ENCODE peak calls at places on chromosomes 3 and 15, in four cellular contexts. K is BJ, W is astrocyte of the cerebellum, R is pancreas. U is an unnamed sample.

GRCh38 chr3:99515-99914 is 97.0 kb upstream of the CHL1 start:
- DNase-seq in K (no peak), W (no peak), R (no peak), U (no peak)

GRCh38 chr15:91867581-91868026 is 14.1 kb downstream of the SLCO3A1 start:
- DNase-seq in K (peak), W (peak), R (peak), U (peak)

GRCh38 chr3:17640466-17640865 is 102.0 kb downstream of the TBC1D5 start:
- DNase-seq in K (no peak), W (peak), R (no peak), U (no peak)

GRCh38 chr15:76577879-76578512 is 241.4 kb downstream of the ISL2 start:
- DNase-seq in K (no peak), W (no peak), R (no peak), U (no peak)

GRCh38 chr3:120567370-120568197 is 28.6 kb upstream of the NDUFB4 start:
- DNase-seq in K (no peak), W (no peak), R (no peak), U (no peak)

GRCh38 chr3:100234364-100234763 is 26.4 kb upstream of the TBC1D23 start:
- DNase-seq in K (no peak), W (no peak), R (no peak), U (no peak)

GRCh38 chr3:178646205-178646604 is 110.0 kb downstream of the KCNMB2 start:
- DNase-seq in K (no peak), W (no peak), R (no peak), U (peak)

GRCh38 chr3:102378216-102378615 is 56.6 kb upstream of the ZPLD1 start:
- DNase-seq in K (no peak), W (no peak), R (no peak), U (no peak)

GRCh38 chr15:94722025-94722636 is 490.8 kb downstream of the MCTP2 start:
- DNase-seq in K (no peak), W (no peak), R (no peak), U (no peak)

GRCh38 chr3:195613468-195614069 is 29.8 kb upstream of the APOD start:
- DNase-seq in K (peak), W (no peak), R (no peak), U (no peak)

GRCh38 chr3:33218072-33218445 is 551 bp downstream of the SUSD5 start:
- DNase-seq in K (no peak), W (no peak), R (no peak), U (no peak)

GRCh38 chr3:154728285-154728684 is 298.3 kb upstream of the GPR149 start:
- DNase-seq in K (no peak), W (no peak), R (no peak), U (no peak)

GRCh38 chr3:176767385-176767784 is 429.9 kb downstream of the TBL1XR1 start:
- DNase-seq in K (peak), W (peak), R (peak), U (peak)

GRCh38 chr15:90022345-90022744 is 21.2 kb downstream of the ZNF710 start:
- DNase-seq in K (no peak), W (no peak), R (no peak), U (no peak)

GRCh38 chr15:73956276-73957086 is 30.2 kb downstream of the LOXL1 start:
- DNase-seq in K (peak), W (peak), R (no peak), U (peak)

GRCh38 chr15:73328986-73329385 is 39.8 kb downstream of the HCN4 start:
- DNase-seq in K (no peak), W (no peak), R (no peak), U (no peak)

GRCh38 chr3:14126017-14126902 is 1.4 kb downstream of the TMEM43 start:
- DNase-seq in K (no peak), W (no peak), R (peak), U (no peak)

DNA sequence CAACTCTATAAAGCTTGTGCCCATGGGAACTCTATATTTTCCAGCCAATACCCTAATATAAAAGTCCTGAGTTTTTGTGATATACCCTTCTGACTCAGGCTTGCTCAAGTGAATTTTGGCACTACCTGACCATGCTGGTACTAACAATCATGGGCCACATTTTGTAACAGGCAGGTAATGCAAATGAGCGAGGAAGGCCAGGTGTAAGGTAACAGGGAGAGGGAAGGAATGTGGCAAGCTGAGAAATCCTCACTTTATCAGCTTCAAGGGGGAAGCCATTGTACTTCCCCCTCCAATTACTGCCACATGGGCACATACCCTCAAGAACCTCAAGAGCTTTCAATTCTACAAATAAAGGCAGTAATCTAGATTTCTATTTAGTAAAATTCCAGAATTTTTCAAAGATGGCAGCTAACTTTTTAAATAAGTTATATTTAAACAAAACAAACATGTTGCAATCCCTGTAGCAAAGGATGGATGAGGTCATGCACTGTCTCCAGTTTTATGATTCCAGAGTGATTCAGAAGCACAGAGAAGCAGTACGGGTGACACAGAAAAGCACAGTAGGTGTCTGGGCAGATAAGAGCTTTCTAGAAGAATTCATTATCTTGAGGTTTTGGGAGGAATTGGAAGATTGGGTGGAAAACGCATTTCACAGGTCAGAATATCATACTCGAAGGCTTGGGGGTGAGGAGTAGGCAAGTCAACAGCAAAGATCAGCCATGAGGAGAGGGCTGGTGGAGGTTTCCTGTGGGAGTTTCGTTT is 87.6 kb downstream of the FOXP1 start:
- DNase-seq in K (peak), W (no peak), R (no peak), U (peak)
- H3K4me3 ChIP-seq in K (no peak), W (no peak), R (no peak), U (peak)

GRCh38 chr3:192409838-192410683 is 317.3 kb downstream of the FGF12 start:
- DNase-seq in K (no peak), W (peak), R (no peak), U (no peak)
- H3K4me3 ChIP-seq in K (no peak), W (peak), R (peak), U (peak)

GRCh38 chr3:194584866-194585265 is 48.4 kb downstream of the TMEM44 start:
- DNase-seq in K (no peak), W (no peak), R (no peak), U (no peak)
- H3K4me3 ChIP-seq in K (no peak), W (no peak), R (peak), U (no peak)

DNA sequence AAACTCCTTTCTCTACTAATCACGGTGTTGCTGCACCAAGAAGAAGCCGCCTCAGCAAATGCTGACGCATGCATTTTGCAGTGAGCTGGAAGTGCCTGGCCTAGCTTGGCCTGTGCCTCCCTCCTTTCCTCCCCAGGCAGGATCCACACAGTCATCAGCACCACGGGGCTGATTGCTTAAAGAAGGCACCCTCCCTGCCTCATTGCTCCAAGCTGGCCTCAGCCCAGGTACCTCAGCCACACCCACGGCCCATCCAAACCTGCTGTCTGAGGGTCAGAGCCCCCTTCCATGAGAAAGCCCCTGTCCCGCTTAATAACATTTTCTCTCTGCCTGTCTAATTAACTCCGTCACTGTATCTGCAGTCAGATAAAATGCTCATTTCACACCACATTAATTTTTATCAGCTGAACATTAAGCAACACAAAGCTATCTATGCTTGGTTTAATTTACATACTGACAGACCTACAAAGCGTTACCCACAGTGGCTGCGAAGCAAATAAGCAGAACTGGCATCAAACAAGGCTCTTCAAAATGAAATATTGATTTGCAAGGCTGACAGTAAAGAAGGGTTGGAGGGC is 309.7 kb upstream of the ICE2 start:
- DNase-seq in K (no peak), W (no peak), R (no peak), U (no peak)
- H3K4me3 ChIP-seq in K (no peak), W (no peak), R (no peak), U (no peak)

GRCh38 chr3:197028711-197029510 is 706 bp downstream of the MELTF start:
- DNase-seq in K (no peak), W (no peak), R (no peak), U (no peak)
- H3K4me3 ChIP-seq in K (peak), W (peak), R (peak), U (peak)

DNA sequence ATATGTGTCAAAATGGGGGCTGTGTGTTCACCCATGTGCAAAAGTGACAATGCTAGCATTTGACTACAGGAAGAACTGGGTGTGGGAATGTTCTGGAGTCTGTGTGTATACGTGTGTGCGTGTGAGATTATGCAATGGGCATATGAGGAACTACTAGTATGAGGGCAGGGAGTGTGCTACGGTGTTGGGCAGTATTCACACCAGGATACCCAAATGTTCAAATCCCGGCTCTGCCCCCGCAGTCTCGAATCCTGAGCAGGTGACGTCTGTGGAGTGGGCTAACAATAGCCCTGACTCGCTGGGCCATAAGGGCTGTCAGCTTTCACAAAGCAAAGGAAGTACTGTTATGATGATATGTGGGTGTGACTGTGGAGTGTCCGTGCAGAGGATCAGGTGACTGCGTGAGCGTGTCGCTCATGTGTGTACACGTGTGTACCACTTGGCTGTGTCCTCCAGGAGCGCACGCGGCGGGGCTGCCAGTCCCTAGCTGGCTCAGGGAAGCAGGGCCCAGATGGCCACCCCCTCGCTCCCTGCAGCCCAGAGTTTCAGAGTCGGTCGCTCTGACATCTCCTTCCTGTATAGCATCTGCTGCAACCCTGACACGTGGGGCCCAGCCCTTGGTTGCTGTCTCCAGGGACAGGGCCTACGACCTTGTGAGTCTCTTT is 27.2 kb downstream of the IQSEC1 start:
- DNase-seq in K (no peak), W (no peak), R (no peak), U (no peak)
- H3K4me3 ChIP-seq in K (no peak), W (no peak), R (no peak), U (no peak)

GRCh38 chr3:79183496-79183895 is 584.3 kb downstream of the ROBO1 start:
- DNase-seq in K (no peak), W (no peak), R (no peak), U (no peak)

GRCh38 chr3:79184226-79184625 is 583.6 kb downstream of the ROBO1 start:
- DNase-seq in K (no peak), W (no peak), R (no peak), U (no peak)

DNA sequence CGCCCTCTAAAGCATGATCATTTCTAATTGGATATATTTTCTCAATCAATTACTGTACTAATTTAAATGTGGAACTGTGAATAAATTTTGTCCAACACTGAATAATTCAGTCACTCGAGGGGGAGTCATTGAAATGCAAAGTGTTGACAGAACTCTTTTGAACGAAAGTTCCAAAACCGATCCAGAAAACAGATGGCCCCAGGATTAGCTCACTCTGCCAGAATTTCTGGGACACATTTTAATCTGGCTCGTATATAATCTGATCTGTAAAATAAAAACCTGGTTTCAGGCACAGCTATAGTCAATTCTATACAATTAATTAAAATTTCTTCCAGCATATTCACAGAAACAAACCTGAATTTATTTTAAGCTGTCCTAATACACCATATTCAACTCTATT is 580.4 kb downstream of the ROBO1 start:
- DNase-seq in K (no peak), W (no peak), R (no peak), U (no peak)
- H3K4me3 ChIP-seq in K (no peak), W (no peak), R (no peak), U (no peak)

U was measured in skeletal muscle cell.